ENCODE peak calls at places on chromosomes 7 and 10, in ten cellular contexts. J is activated T-cell treated with anti-CD3 and anti-CD28 coated beads, Interleukin-2, amount 50 U/mL, for 24 hours; A is NCI-H2081; N is Daoy; M is stimulated activated naive CD8-positive, alpha-beta T cell treated with anti-CD3 and anti-CD28 coated beads, Interleukin-15, amount 100 ng/mL, for 72 hours; P is memory B cell; C is activated gamma-delta T cell treated with Interleukin-2 at 50 U/mL for 16 hours; G is heart left ventricle; F is HuH-7; O is mucosa of gallbladder. Z is an unnamed sample.

GRCh38 chr7:68488366-68489060 is 1109.8 kb upstream of the AUTS2 start:
- DNase-seq in A (no peak), F (no peak), C (no peak), J (no peak), G (no peak), P (no peak), M (no peak), O (no peak), N (no peak), Z (no peak)

GRCh38 chr10:80608706-80609105 is 71.0 kb downstream of the SH2D4B start:
- DNase-seq in P (no peak), O (no peak), G (no peak), N (no peak), A (no peak), J (no peak), C (no peak), F (no peak), M (no peak), Z (no peak)

GRCh38 chr10:83607959-83608745 is 531.2 kb upstream of the GHITM start:
- DNase-seq in F (no peak), M (no peak), O (no peak), J (no peak), C (no peak), A (no peak), P (no peak), N (no peak), G (no peak), Z (peak)

GRCh38 chr7:46654546-46655443 is 733.7 kb upstream of the IGFBP3 start:
- DNase-seq in P (no peak), C (no peak), J (no peak), N (peak), A (no peak), M (no peak), O (no peak), F (no peak), G (no peak), Z (no peak)

GRCh38 chr7:129188372-129188891 is at the start of gene SMO:
- DNase-seq in C (no peak), O (peak), N (peak), F (peak), G (peak), M (no peak), J (peak), A (no peak), P (no peak), Z (no peak)

GRCh38 chr10:1199897-1200721 is 143.9 kb downstream of the WDR37 start:
- DNase-seq in G (no peak), O (no peak), N (no peak), M (no peak), P (no peak), F (no peak), A (no peak), J (peak), C (no peak), Z (no peak)

GRCh38 chr10:44756235-44756634 is 154.9 kb upstream of the TMEM72 start:
- DNase-seq in P (no peak), C (no peak), A (no peak), F (no peak), N (peak), J (no peak), O (no peak), M (no peak), G (no peak), Z (peak)

GRCh38 chr7:155289107-155289506 is 8.6 kb upstream of the INSIG1 start:
- DNase-seq in N (no peak), A (no peak), F (no peak), J (no peak), M (no peak), P (no peak), C (no peak), G (no peak), O (no peak), Z (no peak)

GRCh38 chr7:69757528-69757927 is 159.3 kb downstream of the AUTS2 start:
- DNase-seq in A (no peak), G (no peak), M (no peak), C (no peak), P (no peak), O (no peak), F (no peak), J (no peak), N (no peak), Z (no peak)

GRCh38 chr7:25098096-25099046 is 26.7 kb downstream of the CYCS start:
- DNase-seq in O (peak), M (peak), F (peak), A (peak), N (peak), P (peak), J (peak), G (peak), C (peak), Z (peak)

GRCh38 chr7:92517626-92518025 is 10.7 kb downstream of the PEX1 start:
- DNase-seq in O (no peak), M (no peak), J (no peak), N (no peak), A (no peak), F (no peak), C (no peak), G (no peak), P (no peak), Z (peak)

GRCh38 chr7:133910761-133911160 is 216.4 kb upstream of the LRGUK start:
- DNase-seq in P (no peak), M (no peak), C (no peak), A (peak), G (no peak), J (no peak), N (no peak), O (no peak), F (no peak), Z (no peak)

GRCh38 chr7:129845972-129846327 is 106.8 kb downstream of the UBE2H start:
- DNase-seq in O (no peak), A (no peak), F (no peak), N (peak), G (no peak), M (no peak), J (no peak), P (no peak), C (no peak), Z (peak)

GRCh38 chr7:81256991-81257390 is 338.1 kb upstream of the SEMA3C start:
- DNase-seq in O (no peak), J (no peak), N (peak), P (no peak), M (no peak), G (no peak), F (no peak), C (no peak), A (no peak), Z (no peak)

GRCh38 chr10:132941640-132942051 is 724 bp downstream of the CFAP46 start:
- DNase-seq in J (no peak), G (no peak), A (no peak), P (no peak), M (no peak), C (no peak), O (no peak), N (no peak), F (no peak), Z (no peak)